ENCODE peak calls at places on chromosomes 2 and 18, in nine cellular contexts. T is H54, W is lower leg skin, R is HepG2, F is stomach, D is K562, E is ovary, B is thyroid gland, C is IMR-90. N is an unnamed sample.

GRCh38 chr18:79935098-79935480 is 16.4 kb downstream of the SLC66A2 start:
- DNase-seq in F (no peak), T (no peak), B (no peak), C (no peak), D (no peak), W (peak), E (no peak), R (no peak), N (peak)

GRCh38 chr2:23390152-23390551 is 5.2 kb downstream of the KLHL29 start:
- DNase-seq in F (no peak), R (no peak), E (no peak), B (no peak), W (no peak), D (no peak), T (no peak), C (no peak), N (no peak)

GRCh38 chr18:65235966-65236634 is 514.7 kb upstream of the CDH7 start:
- DNase-seq in R (no peak), T (no peak), F (no peak), E (no peak), B (peak), W (no peak), D (no peak), C (no peak), N (no peak)

GRCh38 chr2:171394164-171394725 is 39.5 kb downstream of the METTL8 start:
- DNase-seq in R (no peak), B (no peak), F (no peak), T (no peak), C (no peak), E (no peak), D (no peak), W (no peak), N (no peak)

GRCh38 chr2:193527146-193527545 is 1332.4 kb upstream of the TMEFF2 start:
- DNase-seq in C (no peak), D (no peak), B (no peak), R (no peak), E (no peak), F (no peak), W (no peak), T (no peak), N (no peak)

GRCh38 chr2:191049728-191050639 is 36.0 kb upstream of the STAT1 start:
- DNase-seq in C (peak), W (no peak), E (no peak), R (peak), B (no peak), D (no peak), F (no peak), T (no peak), N (no peak)

GRCh38 chr2:100399714-100400113 is 17.8 kb downstream of the CHST10 start:
- DNase-seq in C (no peak), F (no peak), T (no peak), R (no peak), B (no peak), D (no peak), W (no peak), E (no peak), N (no peak)

GRCh38 chr2:224145751-224146355 is 106.8 kb upstream of the SERPINE2 start:
- DNase-seq in E (no peak), D (no peak), R (peak), F (no peak), T (peak), W (no peak), B (no peak), C (peak), N (no peak)

GRCh38 chr2:131146255-131146654 is 41.1 kb downstream of the PLEKHB2 start:
- DNase-seq in E (no peak), W (no peak), D (no peak), T (no peak), B (no peak), R (no peak), F (no peak), C (no peak), N (no peak)

GRCh38 chr2:165827921-165828276 is 33.9 kb upstream of the GALNT3 start:
- DNase-seq in T (no peak), C (peak), W (no peak), E (no peak), D (no peak), B (no peak), R (no peak), F (no peak), N (no peak)

GRCh38 chr18:47605093-47605492 is 325.4 kb downstream of the SMAD2 start:
- DNase-seq in B (peak), C (no peak), E (no peak), W (no peak), D (no peak), F (no peak), T (no peak), R (no peak), N (no peak)

GRCh38 chr2:202933139-202933510 is 21.1 kb downstream of the CARF start:
- DNase-seq in B (no peak), D (no peak), T (no peak), F (no peak), E (no peak), C (no peak), R (no peak), W (no peak), N (no peak)

GRCh38 chr18:7941533-7941932 is 374.4 kb downstream of the PTPRM start:
- DNase-seq in D (no peak), C (no peak), R (no peak), W (no peak), F (peak), E (no peak), T (no peak), B (peak), N (peak)

GRCh38 chr2:233976690-233977294 is 59.6 kb downstream of the TRPM8 start:
- DNase-seq in E (no peak), F (no peak), B (no peak), D (peak), T (peak), W (no peak), C (peak), R (peak), N (no peak)

GRCh38 chr18:65753520-65753919 is 2.7 kb downstream of the CDH7 start:
- DNase-seq in B (no peak), C (no peak), T (no peak), R (peak), D (no peak), W (no peak), F (no peak), E (no peak), N (no peak)

GRCh38 chr2:98757904-98758421 is 27.0 kb upstream of the MGAT4A start:
- DNase-seq in R (no peak), F (peak), T (peak), D (no peak), B (peak), W (peak), E (peak), C (peak), N (peak)

GRCh38 chr2:86335865-86336321 is 1.5 kb downstream of the REEP1 start:
- DNase-seq in C (no peak), E (no peak), R (no peak), B (no peak), F (no peak), W (peak), D (no peak), T (no peak), N (no peak)

GRCh38 chr2:41965886-41966285 is 81.9 kb upstream of the PKDCC start:
- DNase-seq in B (peak), T (no peak), F (no peak), R (no peak), E (no peak), D (no peak), W (peak), C (no peak), N (no peak)

GRCh38 chr2:175766880-175767279 is 235.2 kb downstream of the LNPK start:
- DNase-seq in D (no peak), B (no peak), T (no peak), F (no peak), E (no peak), C (peak), W (no peak), R (peak), N (no peak)

GRCh38 chr2:151237422-151238012 is 24.1 kb downstream of the RBM43 start:
- DNase-seq in D (no peak), T (peak), R (no peak), C (peak), W (no peak), F (no peak), E (no peak), B (no peak), N (no peak)

GRCh38 chr18:48031641-48032040 is 101.2 kb upstream of the SMAD2 start:
- DNase-seq in D (no peak), R (no peak), T (no peak), W (peak), E (no peak), C (no peak), F (no peak), B (no peak), N (no peak)

GRCh38 chr2:14716319-14716718 is 83.8 kb downstream of the LRATD1 start:
- DNase-seq in W (no peak), D (no peak), E (no peak), R (no peak), B (no peak), F (no peak), T (no peak), C (no peak), N (no peak)

GRCh38 chr18:2316082-2316481 is 255.2 kb downstream of the METTL4 start:
- DNase-seq in T (no peak), D (no peak), R (no peak), C (no peak), B (no peak), F (no peak), W (no peak), E (no peak), N (no peak)

GRCh38 chr2:241014764-241015163 is 16.3 kb downstream of the SNED1 start:
- DNase-seq in R (no peak), E (peak), T (no peak), F (peak), B (no peak), D (no peak), W (peak), C (no peak), N (peak)

GRCh38 chr2:221791840-221792239 is 219.7 kb upstream of the EPHA4 start:
- DNase-seq in B (no peak), C (peak), R (no peak), W (no peak), E (no peak), D (no peak), F (no peak), T (peak), N (no peak)

GRCh38 chr18:46518438-46518837 is 138.6 kb downstream of the LOXHD1 start:
- DNase-seq in B (peak), W (no peak), T (no peak), R (peak), E (no peak), F (no peak), C (no peak), D (no peak), N (peak)

GRCh38 chr2:239093956-239094355 is 246.1 kb downstream of the TWIST2 start:
- DNase-seq in E (peak), C (no peak), B (no peak), W (no peak), D (no peak), F (no peak), T (no peak), R (no peak), N (no peak)

GRCh38 chr18:12639990-12640880 is 17.7 kb downstream of the SPIRE1 start:
- DNase-seq in E (no peak), D (no peak), F (no peak), W (no peak), R (peak), B (no peak), C (peak), T (peak), N (no peak)

GRCh38 chr18:43935051-43935412 is 657.7 kb upstream of the SYT4 start:
- DNase-seq in E (no peak), W (no peak), F (no peak), B (no peak), R (no peak), D (no peak), C (peak), T (no peak), N (no peak)

GRCh38 chr2:30293303-30293912 is 62.1 kb downstream of the LBH start:
- DNase-seq in E (no peak), B (peak), D (no peak), R (no peak), F (no peak), W (no peak), C (peak), T (peak), N (no peak)

GRCh38 chr2:176085120-176085788 is 1.5 kb upstream of the EVX2 start:
- DNase-seq in D (no peak), B (no peak), F (peak), E (no peak), W (peak), T (no peak), R (no peak), C (no peak), N (no peak)

GRCh38 chr2:79640001-79640400 is 127.2 kb downstream of the CTNNA2 start:
- DNase-seq in W (no peak), D (no peak), F (no peak), R (no peak), E (no peak), C (no peak), T (no peak), B (no peak), N (no peak)

GRCh38 chr18:57051586-57052044 is 95.3 kb upstream of the BOD1L2 start:
- DNase-seq in T (no peak), D (peak), B (no peak), C (no peak), F (peak), W (no peak), E (no peak), R (no peak), N (no peak)

GRCh38 chr2:45156605-45157004 is 147.4 kb upstream of the SIX2 start:
- DNase-seq in E (no peak), C (no peak), F (no peak), R (no peak), D (no peak), W (no peak), T (no peak), B (no peak), N (no peak)

GRCh38 chr18:25425030-25425429 is 73.1 kb upstream of the ZNF521 start:
- DNase-seq in E (no peak), C (peak), B (no peak), T (no peak), R (no peak), D (no peak), F (no peak), W (no peak), N (no peak)

GRCh38 chr18:31252522-31252921 is 65.4 kb upstream of the DSG1 start:
- DNase-seq in F (no peak), W (no peak), D (no peak), B (no peak), E (no peak), T (no peak), R (no peak), C (no peak), N (no peak)

GRCh38 chr2:210662557-210662956 is 106.2 kb downstream of the CPS1 start:
- DNase-seq in E (no peak), W (no peak), B (no peak), T (no peak), C (no peak), F (no peak), R (peak), D (no peak), N (no peak)

GRCh38 chr2:137435176-137435575 is 529.1 kb upstream of the HNMT start:
- DNase-seq in T (no peak), R (no peak), E (no peak), B (no peak), F (no peak), C (no peak), D (no peak), W (no peak), N (no peak)

GRCh38 chr2:35651688-35652323 is 703.8 kb upstream of the CRIM1 start:
- DNase-seq in C (no peak), F (no peak), W (no peak), B (no peak), T (no peak), E (no peak), R (peak), D (no peak), N (no peak)

GRCh38 chr18:49371786-49372185 is 88.7 kb downstream of the DYM start:
- DNase-seq in B (no peak), R (no peak), T (no peak), E (no peak), W (no peak), F (no peak), C (no peak), D (no peak), N (no peak)

GRCh38 chr18:63161728-63162195 is 157.8 kb downstream of the BCL2 start:
- DNase-seq in D (peak), F (peak), T (peak), B (no peak), C (peak), R (peak), E (peak), W (peak), N (peak)
- TF ChIP-seq POLR2A in D (no peak), F (no peak), T (no peak), B (no peak), C (no peak), R (no peak), E (no peak), W (no peak), N (no peak)

DNA sequence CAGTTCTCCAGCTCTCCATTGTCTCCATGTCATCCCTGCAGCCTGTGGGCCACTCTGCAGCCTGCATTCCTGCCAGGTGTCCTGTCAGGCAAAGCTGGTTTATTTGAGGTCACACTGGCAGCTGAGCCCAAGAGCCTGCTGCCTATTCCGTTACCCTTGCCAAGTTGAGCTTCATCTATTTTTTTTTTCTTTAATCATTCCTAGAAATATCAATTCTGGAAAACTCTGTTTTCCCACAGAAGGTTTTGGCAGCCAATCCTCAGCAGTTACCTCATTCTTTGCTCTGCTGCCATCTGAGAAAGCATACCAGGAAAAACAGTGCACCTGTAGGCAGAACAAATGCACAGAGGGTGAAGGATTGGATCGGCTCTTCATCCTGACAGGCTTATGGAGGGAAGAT is 411.0 kb upstream of the ACVR2A start:
- DNase-seq in B (no peak), D (no peak), R (no peak), C (no peak), T (no peak), E (no peak), W (no peak), F (peak), N (no peak)
- TF ChIP-seq POLR2A in B (no peak), D (no peak), R (no peak), C (no peak), T (no peak), E (no peak), W (no peak), F (no peak), N (no peak)

DNA sequence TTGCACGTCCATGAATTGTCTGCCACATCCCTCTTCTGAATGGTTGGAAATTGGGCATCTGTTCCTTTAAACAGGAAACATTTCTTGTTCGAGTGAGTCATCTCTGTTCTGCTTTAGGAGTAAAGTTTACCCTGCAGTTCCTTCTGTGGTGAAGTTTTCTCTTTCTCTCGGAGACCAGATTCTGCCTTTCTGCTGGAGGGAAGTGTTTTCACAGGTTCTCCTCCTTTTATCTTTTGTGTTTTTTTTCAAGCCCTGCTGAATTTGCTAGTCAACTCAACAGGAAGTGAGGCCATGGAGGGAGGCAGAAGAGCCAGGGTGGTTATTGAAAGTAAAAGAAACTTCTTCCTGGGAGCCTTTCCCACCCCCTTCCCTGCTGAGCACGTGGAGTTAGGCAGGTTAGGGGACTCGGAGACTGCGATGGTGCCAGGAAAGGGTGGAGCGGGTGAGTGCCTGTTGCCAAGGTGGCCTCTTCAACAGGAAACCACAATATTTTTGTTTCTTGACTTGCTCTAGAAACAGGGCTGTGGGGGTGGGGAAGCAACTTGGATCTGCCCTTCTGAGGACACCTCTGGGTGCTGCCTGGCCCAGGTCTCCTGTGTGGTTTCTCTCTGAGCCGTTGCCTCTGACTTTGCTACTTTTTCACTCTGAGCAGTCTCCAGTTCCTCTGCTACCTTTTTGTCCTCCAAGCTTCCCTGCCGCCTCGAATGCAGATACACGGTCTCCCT is 2.2 kb upstream of the CASP8 start:
- DNase-seq in T (peak), B (peak), C (peak), E (peak), W (peak), R (peak), F (peak), D (peak), N (peak)
- TF ChIP-seq POLR2A in T (no peak), B (peak), C (no peak), E (no peak), W (no peak), R (peak), F (no peak), D (peak), N (no peak)

GRCh38 chr18:9260388-9261380 is 73.9 kb upstream of the TWSG1 start:
- DNase-seq in E (no peak), B (no peak), T (no peak), W (no peak), C (peak), D (no peak), R (no peak), F (no peak), N (no peak)
- TF ChIP-seq POLR2A in E (no peak), B (no peak), T (no peak), W (no peak), C (no peak), D (peak), R (no peak), F (no peak), N (no peak)

GRCh38 chr2:75416420-75417342 is 144.1 kb downstream of the EVA1A start:
- DNase-seq in D (no peak), C (no peak), F (no peak), B (no peak), R (no peak), E (no peak), T (no peak), W (no peak), N (no peak)
- TF ChIP-seq POLR2A in D (no peak), C (no peak), F (no peak), B (no peak), R (no peak), E (no peak), T (no peak), W (no peak), N (no peak)

DNA sequence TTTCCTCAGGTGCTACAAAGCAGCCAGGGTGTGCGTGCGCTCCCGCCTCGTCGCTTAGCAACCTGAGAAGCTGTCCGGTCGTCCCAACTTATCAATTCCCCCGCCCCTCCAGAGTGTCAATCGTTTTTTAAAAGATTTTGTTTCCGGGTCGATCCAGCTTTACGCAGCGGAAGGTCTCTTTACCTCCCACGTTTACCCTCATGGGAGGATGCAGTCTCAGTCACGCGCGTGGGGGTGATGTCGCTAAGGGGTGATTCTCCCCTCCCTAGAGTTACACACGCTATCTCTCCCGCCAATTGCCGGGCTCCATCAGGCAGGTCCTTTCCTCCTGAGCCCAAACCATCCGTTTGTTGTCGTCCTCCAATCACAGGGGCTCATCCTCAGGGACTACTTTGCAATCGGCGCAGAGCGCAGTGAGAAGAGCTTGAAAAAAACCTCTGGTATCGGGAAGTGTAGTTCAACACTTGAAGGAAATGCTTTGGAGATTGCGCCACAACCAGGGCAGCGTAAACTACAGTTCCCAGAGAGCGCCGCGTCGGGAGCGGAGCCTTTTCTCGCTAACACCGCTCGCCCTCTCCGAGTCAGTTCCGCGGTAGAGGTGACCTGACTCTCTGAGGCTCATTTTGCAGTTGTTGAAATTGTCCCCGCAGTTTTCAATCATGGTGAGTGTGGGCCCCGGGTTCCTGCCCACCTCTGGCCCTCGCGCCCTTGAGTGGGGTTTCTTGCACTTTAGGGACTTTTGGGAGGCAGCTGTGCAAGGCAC is at the start of the genes MDH1 and WDPCP:
- DNase-seq in T (peak), W (peak), D (peak), E (peak), F (peak), C (peak), B (peak), R (peak), N (peak)
- TF ChIP-seq POLR2A in T (peak), W (peak), D (peak), E (peak), F (no peak), C (peak), B (peak), R (peak), N (peak)

GRCh38 chr2:174597347-174598047 is at the start of gene WIPF1:
- DNase-seq in F (no peak), C (peak), R (no peak), W (no peak), E (peak), T (peak), B (no peak), D (no peak), N (no peak)
- TF ChIP-seq POLR2A in F (no peak), C (no peak), R (no peak), W (no peak), E (no peak), T (no peak), B (no peak), D (no peak), N (no peak)